ENCODE peak calls at places on chromosomes 2 and 18, in five cellular contexts. S is fibroblast of lung, N is RWPE1, B is heart left ventricle, Z is HFF-Myc. X is an unnamed sample.

GRCh38 chr2:54724560-54725342 is 1.3 kb downstream of the EML6 start:
- DNase-seq in S (peak; percentile 6), N (peak; percentile 25), B (peak; percentile 71), Z (no peak), X (peak; percentile 25)

GRCh38 chr2:64652231-64653173 is 1.2 kb downstream of the SERTAD2 start:
- DNase-seq in S (peak; percentile 67), N (no peak), B (peak; percentile 64), Z (no peak), X (peak; percentile 68)

GRCh38 chr18:33802955-33803354 is 224.9 kb downstream of the ASXL3 start:
- DNase-seq in S (no peak), N (no peak), B (no peak), Z (no peak), X (no peak)

GRCh38 chr2:187206071-187206470 is 242.0 kb downstream of the CALCRL start:
- DNase-seq in S (no peak), N (no peak), B (no peak), Z (no peak), X (peak; percentile 5)

GRCh38 chr18:9838144-9838877 is 47.5 kb upstream of the TXNDC2 start:
- DNase-seq in S (peak; percentile 83), N (no peak), B (no peak), Z (no peak), X (no peak)

GRCh38 chr2:151350579-151351195 is 6.7 kb upstream of the TNFAIP6 start:
- DNase-seq in S (peak; percentile 65), N (no peak), B (no peak), Z (no peak), X (peak; percentile 50)

GRCh38 chr18:9737814-9738160 is 29.7 kb downstream of the RAB31 start:
- DNase-seq in S (peak; percentile 59), N (no peak), B (no peak), Z (no peak), X (peak; percentile 56)

GRCh38 chr2:112459372-112459771 is 22.6 kb upstream of the TTL start:
- DNase-seq in S (no peak), N (no peak), B (no peak), Z (no peak), X (no peak)

GRCh38 chr2:109724533-109725460 is 69.3 kb upstream of the RGPD5 start:
- DNase-seq in S (no peak), N (no peak), B (no peak), Z (no peak), X (no peak)

GRCh38 chr2:128593518-128594272 is 275.0 kb upstream of the HS6ST1 start:
- DNase-seq in S (peak; percentile 52), N (no peak), B (no peak), Z (no peak), X (no peak)

GRCh38 chr18:74541703-74542555 is 7.6 kb downstream of the CNDP1 start:
- DNase-seq in S (no peak), N (peak; percentile 10), B (no peak), Z (no peak), X (peak; percentile 33)

GRCh38 chr2:241507430-241508239 is 749 bp downstream of the STK25 start:
- DNase-seq in S (peak; percentile 37), N (peak; percentile 57), B (peak; percentile 76), Z (no peak), X (peak; percentile 45)

GRCh38 chr18:48612511-48612910 is 73.7 kb downstream of the CTIF start:
- DNase-seq in S (no peak), N (no peak), B (no peak), Z (no peak), X (no peak)

GRCh38 chr2:101387151-101387807 is at the start of gene CREG2:
- DNase-seq in S (peak; percentile 59), N (peak; percentile 67), B (peak; percentile 83), Z (no peak), X (peak; percentile 78)

GRCh38 chr2:145022671-145023330 is 502.9 kb upstream of the ZEB2 start:
- DNase-seq in S (peak; percentile 93), N (no peak), B (no peak), Z (no peak), X (no peak)

GRCh38 chr2:46331099-46331766 is 34.0 kb downstream of the EPAS1 start:
- DNase-seq in S (peak; percentile 48), N (no peak), B (no peak), Z (peak; percentile 67), X (no peak)

GRCh38 chr2:176830362-176830761 is 382.2 kb upstream of the HNRNPA3 start:
- DNase-seq in S (no peak), N (no peak), B (no peak), Z (no peak), X (peak; percentile 35)

GRCh38 chr2:15042824-15043223 is 410.3 kb downstream of the LRATD1 start:
- DNase-seq in S (peak; percentile 90), N (no peak), B (no peak), Z (no peak), X (peak; percentile 65)

GRCh38 chr2:30768036-30768686 is 39.1 kb downstream of the CAPN13 start:
- DNase-seq in S (no peak), N (no peak), B (no peak), Z (no peak), X (no peak)

GRCh38 chr2:119028327-119029174 is 86.6 kb downstream of the MARCO start:
- DNase-seq in S (peak; percentile 15), N (peak; percentile 54), B (no peak), Z (no peak), X (peak; percentile 63)

GRCh38 chr18:30999887-31000628 is 42.5 kb downstream of the DSC3 start:
- DNase-seq in S (no peak), N (no peak), B (no peak), Z (no peak), X (no peak)

GRCh38 chr2:207182916-207183315 is 17.2 kb upstream of the KLF7 start:
- DNase-seq in S (peak; percentile 80), N (no peak), B (no peak), Z (no peak), X (peak; percentile 38)

GRCh38 chr2:197705912-197706838 is 1.0 kb downstream of the MARS2 start:
- DNase-seq in S (peak; percentile 27), N (peak; percentile 3), B (peak; percentile 57), Z (no peak), X (peak; percentile 17)

GRCh38 chr18:59846814-59847490 is 52.8 kb upstream of the PMAIP1 start:
- DNase-seq in S (peak; percentile 41), N (no peak), B (no peak), Z (peak; percentile 24), X (peak; percentile 61)

GRCh38 chr2:30193104-30193681 is 38.1 kb upstream of the LBH start:
- DNase-seq in S (peak; percentile 30), N (no peak), B (no peak), Z (no peak), X (no peak)

GRCh38 chr2:215950009-215950408 is 63.3 kb downstream of the MREG start:
- DNase-seq in S (peak; percentile 53), N (peak; percentile 42), B (no peak), Z (peak; percentile 40), X (peak; percentile 81)

GRCh38 chr2:17813742-17814458 is 2.4 kb upstream of the MSGN1 start:
- DNase-seq in S (peak; percentile 18), N (no peak), B (no peak), Z (no peak), X (no peak)

GRCh38 chr18:63199743-63200241 is 119.8 kb downstream of the BCL2 start:
- DNase-seq in S (no peak), N (no peak), B (no peak), Z (no peak), X (no peak)

GRCh38 chr2:162007447-162008040 is 66.5 kb downstream of the DPP4 start:
- DNase-seq in S (no peak), N (peak; percentile 7), B (no peak), Z (no peak), X (peak; percentile 49)

GRCh38 chr2:111048856-111049551 is 71.7 kb upstream of the BCL2L11 start:
- DNase-seq in S (no peak), N (no peak), B (no peak), Z (no peak), X (no peak)

GRCh38 chr2:129849559-129850160 is 129.8 kb upstream of the RAB6C start:
- DNase-seq in S (peak; percentile 58), N (peak; percentile 36), B (no peak), Z (peak; percentile 67), X (peak; percentile 83)

GRCh38 chr2:98295721-98296414 is 50.4 kb upstream of the CNGA3 start:
- DNase-seq in S (no peak), N (no peak), B (no peak), Z (no peak), X (no peak)
- TF ChIP-seq CTCF in S (no peak), N (no peak), B (no peak), Z (no peak), X (peak; percentile 50)

GRCh38 chr2:83873110-83873509 is 586.0 kb downstream of the SUCLG1 start:
- DNase-seq in S (no peak), N (no peak), B (no peak), Z (no peak), X (no peak)

GRCh38 chr2:83879127-83879526 is 580.0 kb downstream of the SUCLG1 start:
- DNase-seq in S (no peak), N (no peak), B (no peak), Z (no peak), X (no peak)

GRCh38 chr2:83874066-83874465 is 585.0 kb downstream of the SUCLG1 start:
- DNase-seq in S (no peak), N (no peak), B (no peak), Z (no peak), X (no peak)

GRCh38 chr2:83874712-83875430 is 584.2 kb downstream of the SUCLG1 start:
- DNase-seq in S (no peak), N (no peak), B (no peak), Z (no peak), X (no peak)
- TF ChIP-seq CTCF in S (no peak), N (no peak), B (no peak), Z (no peak), X (no peak)

DNA sequence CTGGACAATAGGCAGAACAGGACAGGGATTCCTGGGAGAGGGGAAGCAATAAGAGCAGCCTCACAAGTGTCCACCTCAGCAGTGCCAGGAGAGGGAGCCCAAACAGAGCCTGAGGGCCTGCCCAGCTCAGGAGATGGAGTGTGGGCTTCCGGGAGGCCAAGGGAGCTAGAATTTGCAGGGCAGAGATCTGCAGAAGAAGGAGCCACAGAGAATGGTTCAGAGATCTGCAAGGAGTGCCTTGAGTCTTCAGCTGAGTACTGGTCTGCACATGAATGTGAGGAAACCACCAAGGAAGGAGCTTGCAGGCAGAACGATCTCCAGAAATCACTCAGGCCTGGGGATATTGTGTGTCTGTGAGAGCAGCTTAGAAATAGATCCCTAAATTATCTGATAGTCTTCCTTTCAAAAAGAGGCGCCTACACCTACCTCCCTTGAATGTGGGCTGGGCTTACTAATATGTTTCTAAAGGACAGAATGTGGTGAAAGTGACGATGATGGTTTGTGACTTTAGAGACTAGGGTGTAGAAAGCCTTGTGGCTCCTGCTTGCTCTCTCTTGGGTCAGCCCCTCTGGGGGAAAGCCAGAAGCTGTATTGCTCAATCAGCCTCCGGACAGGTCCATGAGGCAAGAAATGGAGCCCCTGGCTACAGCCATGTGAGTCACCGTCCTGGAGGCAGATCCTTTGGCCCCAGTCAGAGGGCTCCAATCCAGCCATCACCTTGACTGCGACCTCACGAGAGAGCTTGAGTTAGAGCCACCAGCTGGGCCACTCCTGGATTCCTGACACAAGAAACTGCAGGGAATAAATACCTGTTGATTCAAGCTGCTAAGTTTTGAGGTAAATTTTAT is 7.6 kb upstream of the LPIN1 start:
- DNase-seq in S (peak; percentile 81), N (no peak), B (peak; percentile 73), Z (no peak), X (peak; percentile 71)
- TF ChIP-seq CTCF in S (peak; percentile 62), N (no peak), B (peak; percentile 23), Z (peak; percentile 74), X (peak; percentile 66)

DNA sequence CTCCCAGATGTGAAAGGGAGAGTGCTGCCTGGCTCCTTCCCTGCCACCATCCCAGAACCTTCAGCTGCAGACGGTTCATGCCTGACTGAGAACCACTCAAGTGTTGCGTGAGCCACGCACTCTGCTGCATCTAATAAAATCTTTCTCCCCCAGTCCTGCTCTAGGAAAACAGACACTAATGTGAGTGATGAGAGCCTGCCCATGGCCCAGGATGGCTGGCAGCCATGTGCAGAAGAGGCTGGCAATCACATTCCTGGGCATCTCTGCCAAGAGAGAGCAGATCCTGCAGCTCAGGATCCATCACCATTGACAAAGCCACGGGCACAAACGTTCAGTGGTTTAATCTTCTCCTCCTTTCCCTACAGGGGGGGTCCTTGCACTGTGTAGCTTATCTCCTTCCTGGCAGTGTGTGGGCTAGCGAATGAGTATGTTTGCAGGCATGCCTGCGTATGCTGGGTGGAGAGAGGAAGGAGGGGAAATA is 477.5 kb downstream of the SLC4A3 start:
- DNase-seq in S (peak; percentile 93), N (peak; percentile 23), B (no peak), Z (no peak), X (peak; percentile 63)
- TF ChIP-seq CTCF in S (peak; percentile 63), N (no peak), B (no peak), Z (peak; percentile 30), X (peak; percentile 46)